ENCODE peak calls at places on chromosome 18, in eight cellular contexts. J is putamen; L is neural crest cell; P is activated CD8-positive, alpha-beta memory T cell treated with anti-CD3 and anti-CD28 coated beads for 1 hour; D is activated naive CD8-positive, alpha-beta T cell treated with anti-CD3 and anti-CD28 coated beads, Interleukin-2, amount 50 U/mL, for 24 hours; Q is C1 segment of cervical spinal cord; F is small intestine; M is mesenteric fat pad. U is an unnamed sample.
A peak's percentile ranks its signal among the peaks of the same experiment; 100 is the strongest.

GRCh38 chr18:14937271-14937670 is 189.3 kb downstream of the ANKRD30B start:
- DNase-seq in J (no peak), L (no peak), P (no peak), D (no peak), Q (no peak), F (no peak), M (no peak), U (no peak)

GRCh38 chr18:72223733-72224132 is 320.4 kb downstream of the CBLN2 start:
- DNase-seq in J (no peak), L (no peak), P (no peak), D (no peak), Q (no peak), F (no peak), M (no peak), U (no peak)

GRCh38 chr18:9147440-9148238 is 11.1 kb downstream of the ANKRD12 start:
- DNase-seq in J (peak; percentile 59), L (no peak), P (no peak), D (no peak), Q (peak; percentile 21), F (peak; percentile 74), M (no peak), U (peak; percentile 75)

GRCh38 chr18:51339866-51340265 is 142.4 kb upstream of the MEX3C start:
- DNase-seq in J (no peak), L (no peak), P (no peak), D (no peak), Q (no peak), F (no peak), M (no peak), U (peak; percentile 10)

GRCh38 chr18:29271496-29271895 is 1094.6 kb upstream of the CDH2 start:
- DNase-seq in J (no peak), L (no peak), P (no peak), D (no peak), Q (no peak), F (no peak), M (no peak), U (no peak)

GRCh38 chr18:11794195-11794594 is 57.0 kb upstream of the CHMP1B start:
- DNase-seq in J (no peak), L (no peak), P (no peak), D (no peak), Q (no peak), F (no peak), M (no peak), U (no peak)

GRCh38 chr18:6950641-6951040 is 167.0 kb downstream of the LAMA1 start:
- DNase-seq in J (no peak), L (no peak), P (no peak), D (no peak), Q (no peak), F (peak; percentile 33), M (no peak), U (no peak)

GRCh38 chr18:79493801-79494211 is 98.1 kb downstream of the NFATC1 start:
- DNase-seq in J (no peak), L (no peak), P (no peak), D (no peak), Q (no peak), F (no peak), M (peak; percentile 69), U (no peak)

GRCh38 chr18:73040247-73040646 is 172.5 kb upstream of the NETO1 start:
- DNase-seq in J (no peak), L (no peak), P (no peak), D (no peak), Q (no peak), F (no peak), M (no peak), U (peak; percentile 58)

GRCh38 chr18:62999921-63000320 is 284.6 kb downstream of the PHLPP1 start:
- DNase-seq in J (no peak), L (no peak), P (no peak), D (no peak), Q (no peak), F (no peak), M (no peak), U (no peak)

GRCh38 chr18:47166235-47166634 is 9.9 kb downstream of the IER3IP1 start:
- DNase-seq in J (no peak), L (no peak), P (no peak), D (no peak), Q (no peak), F (no peak), M (no peak), U (no peak)

GRCh38 chr18:45353530-45353929 is 261.7 kb upstream of the SLC14A2 start:
- DNase-seq in J (no peak), L (no peak), P (no peak), D (no peak), Q (no peak), F (peak; percentile 39), M (no peak), U (peak; percentile 26)

GRCh38 chr18:70489556-70489955 is 200.7 kb downstream of the SOCS6 start:
- DNase-seq in J (no peak), L (no peak), P (no peak), D (no peak), Q (no peak), F (peak; percentile 72), M (no peak), U (no peak)

GRCh38 chr18:50158866-50159653 is 35.9 kb downstream of the MYO5B start:
- DNase-seq in J (no peak), L (no peak), P (no peak), D (no peak), Q (no peak), F (peak; percentile 84), M (no peak), U (peak; percentile 67)

GRCh38 chr18:3400567-3401296 is 49.2 kb upstream of the TGIF1 start:
- DNase-seq in J (no peak), L (no peak), P (no peak), D (no peak), Q (no peak), F (no peak), M (no peak), U (no peak)

GRCh38 chr18:36850527-36851201 is 21.7 kb downstream of the KIAA1328 start:
- DNase-seq in J (no peak), L (no peak), P (no peak), D (no peak), Q (no peak), F (no peak), M (no peak), U (peak; percentile 8)

GRCh38 chr18:79484661-79485621 is 89.2 kb downstream of the NFATC1 start:
- DNase-seq in J (no peak), L (no peak), P (no peak), D (no peak), Q (no peak), F (no peak), M (no peak), U (peak; percentile 69)

GRCh38 chr18:34870916-34871315 is 160.8 kb downstream of the DTNA start:
- DNase-seq in J (no peak), L (no peak), P (no peak), D (no peak), Q (no peak), F (no peak), M (no peak), U (no peak)

GRCh38 chr18:14974576-14974975 is 226.6 kb downstream of the ANKRD30B start:
- DNase-seq in J (no peak), L (no peak), P (no peak), D (no peak), Q (no peak), F (no peak), M (no peak), U (no peak)